ENCODE peak calls at places on chromosomes 13 and 19, in ten cellular contexts. Z is nephron progenitor cell, M is fibroblast of mammary gland, Y is HFF-Myc, N is OCI-LY7, W is dorsolateral prefrontal cortex, I is RWPE1, X is ovary, K is uterus, H is Panc1. U is an unnamed sample.

GRCh38 chr19:18814063-18814462 is 17.7 kb upstream of the UPF1 start:
- DNase-seq in N (no peak), H (no peak), Z (peak; percentile 27), X (no peak), I (no peak), K (no peak), Y (no peak), M (peak; percentile 34), W (no peak), U (no peak)

GRCh38 chr19:38665950-38666661 is 18.7 kb downstream of the ACTN4 start:
- DNase-seq in Y (no peak), Z (peak; percentile 64), X (peak; percentile 66), N (no peak), I (no peak), K (peak; percentile 87), M (no peak), W (no peak), H (no peak), U (no peak)

GRCh38 chr13:98875146-98875729 is 102.6 kb downstream of the DOCK9 start:
- DNase-seq in X (no peak), N (no peak), W (no peak), I (no peak), H (no peak), M (no peak), Y (no peak), K (no peak), Z (no peak), U (no peak)

GRCh38 chr19:53823380-53824120 is 564 bp downstream of the NLRP12 start:
- DNase-seq in W (no peak), K (no peak), M (no peak), I (no peak), H (no peak), X (no peak), N (no peak), Z (no peak), Y (no peak), U (no peak)

GRCh38 chr13:19810996-19811881 is 28.5 kb upstream of the PSPC1 start:
- DNase-seq in K (no peak), X (no peak), H (no peak), Z (no peak), I (no peak), M (peak; percentile 11), N (no peak), Y (no peak), W (no peak), U (no peak)

GRCh38 chr19:57633832-57634131 is 814 bp downstream of the ZNF211 start:
- DNase-seq in N (no peak), Y (no peak), I (no peak), Z (no peak), W (no peak), H (no peak), M (no peak), X (no peak), K (no peak), U (no peak)

GRCh38 chr19:46762245-46762890 is 16.1 kb upstream of the STRN4 start:
- DNase-seq in W (no peak), N (no peak), H (no peak), M (no peak), X (no peak), K (no peak), Y (no peak), Z (no peak), I (peak; percentile 83), U (no peak)

GRCh38 chr19:2243274-2244121 is 5.6 kb upstream of the AMH start:
- DNase-seq in K (no peak), X (no peak), N (no peak), Z (no peak), H (no peak), W (no peak), M (no peak), Y (no peak), I (no peak), U (no peak)

DNA sequence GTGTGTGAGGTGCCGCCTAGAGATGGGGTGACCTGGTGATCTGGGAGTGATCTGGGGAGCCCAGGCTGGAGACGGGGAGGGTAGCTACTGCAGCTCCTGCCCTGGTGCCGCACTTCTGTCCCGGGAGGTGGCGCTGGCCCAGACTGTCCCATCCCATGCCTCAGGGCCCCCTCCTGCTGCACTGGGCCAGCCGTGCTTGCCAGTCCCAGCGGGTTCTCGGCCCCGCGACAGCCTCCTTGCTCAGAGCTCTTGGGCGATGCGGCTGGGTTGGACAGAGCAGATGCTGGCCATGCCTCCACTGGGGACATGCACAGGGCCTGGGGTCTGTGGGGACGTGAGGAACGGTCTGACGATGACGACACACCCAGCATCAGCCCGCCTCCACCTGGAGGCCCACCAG is 2.5 kb downstream of the RAX2 start:
- DNase-seq in X (no peak), Y (no peak), Z (no peak), I (no peak), N (no peak), W (no peak), M (no peak), H (no peak), K (no peak), U (no peak)
- TF ChIP-seq CTCF in X (no peak), Y (no peak), Z (no peak), I (no peak), N (no peak), W (no peak), M (no peak), H (no peak), K (no peak), U (no peak)

GRCh38 chr13:91072511-91072910 is 275.0 kb upstream of the MIR17HG start:
- DNase-seq in N (no peak), X (no peak), H (no peak), M (no peak), I (no peak), Y (no peak), K (no peak), W (no peak), Z (no peak), U (no peak)

GRCh38 chr13:91079190-91079589 is 268.3 kb upstream of the MIR17HG start:
- DNase-seq in K (no peak), Z (no peak), M (no peak), X (no peak), W (no peak), H (no peak), N (no peak), Y (no peak), I (no peak), U (no peak)

DNA sequence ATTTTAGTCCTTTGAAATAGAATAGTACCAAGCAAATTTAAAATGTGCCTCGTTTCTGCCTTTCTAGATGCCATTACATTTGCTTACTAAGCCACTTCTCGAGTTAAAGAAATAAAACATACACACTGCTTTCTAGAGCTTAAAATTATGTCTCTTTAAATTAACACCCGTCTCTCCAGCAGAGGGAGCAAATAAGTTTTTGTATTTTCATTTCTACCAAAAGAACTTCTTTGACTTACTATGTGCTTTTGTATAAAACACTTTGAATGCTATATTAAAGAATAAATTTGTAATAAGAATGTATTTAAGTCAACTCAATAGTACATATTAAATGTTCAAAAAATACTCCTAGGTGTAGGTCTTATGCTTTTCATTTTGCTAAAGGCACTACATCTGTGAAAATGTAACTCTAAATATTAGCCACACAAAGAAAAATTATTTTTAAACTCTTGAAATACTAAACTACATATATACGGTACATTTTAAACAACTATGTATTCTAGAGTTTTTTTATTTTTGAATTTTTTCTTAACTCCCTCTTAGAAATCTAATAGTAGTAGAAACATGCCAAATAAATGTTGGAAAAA is 269.3 kb upstream of the MIR17HG start:
- DNase-seq in W (no peak), Z (no peak), K (no peak), X (no peak), H (no peak), I (no peak), N (peak; percentile 53), Y (no peak), M (no peak), U (no peak)
- TF ChIP-seq CTCF in W (peak; percentile 40), Z (peak; percentile 42), K (no peak), X (no peak), H (peak; percentile 45), I (peak; percentile 47), N (no peak), Y (no peak), M (peak; percentile 20), U (peak; percentile 64)

DNA sequence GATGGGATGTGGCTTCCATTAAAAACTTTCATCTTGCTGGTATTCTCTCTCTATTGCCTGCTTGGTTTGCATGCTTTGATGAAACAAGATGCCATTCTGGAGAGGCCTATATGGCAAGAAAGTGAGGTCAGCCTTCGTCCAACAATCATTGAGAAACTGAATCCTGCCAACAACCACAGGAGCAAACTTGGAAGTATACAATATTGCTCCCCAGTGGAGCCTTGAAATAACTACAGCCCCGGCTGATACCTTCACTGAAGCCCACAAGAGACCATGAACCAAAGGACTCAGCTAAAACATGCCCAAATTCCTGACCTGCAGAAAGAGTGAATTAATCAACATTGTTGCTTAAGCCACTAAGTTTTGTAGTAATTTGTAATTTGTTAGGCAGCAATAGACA is 82.5 kb upstream of the FGF14 start:
- DNase-seq in Z (no peak), Y (no peak), X (no peak), W (no peak), K (no peak), I (peak; percentile 13), N (no peak), H (no peak), M (peak; percentile 54), U (no peak)
- TF ChIP-seq CTCF in Z (peak; percentile 21), Y (no peak), X (no peak), W (no peak), K (no peak), I (no peak), N (peak; percentile 15), H (peak; percentile 6), M (peak; percentile 46), U (no peak)

GRCh38 chr19:20079487-20079886 is 1.7 kb downstream of the ZNF90 start:
- DNase-seq in X (no peak), H (no peak), N (no peak), M (peak; percentile 15), W (no peak), Z (no peak), K (no peak), I (no peak), Y (no peak), U (no peak)

GRCh38 chr19:20072936-20073335 is 4.9 kb upstream of the ZNF90 start:
- DNase-seq in M (no peak), N (no peak), I (no peak), Z (no peak), Y (no peak), H (no peak), X (no peak), W (no peak), K (no peak), U (no peak)

GRCh38 chr19:20078696-20079095 is 896 bp downstream of the ZNF90 start:
- DNase-seq in H (no peak), M (peak; percentile 52), W (no peak), N (no peak), Y (no peak), I (peak; percentile 6), X (peak; percentile 28), Z (peak; percentile 46), K (peak; percentile 39), U (no peak)

DNA sequence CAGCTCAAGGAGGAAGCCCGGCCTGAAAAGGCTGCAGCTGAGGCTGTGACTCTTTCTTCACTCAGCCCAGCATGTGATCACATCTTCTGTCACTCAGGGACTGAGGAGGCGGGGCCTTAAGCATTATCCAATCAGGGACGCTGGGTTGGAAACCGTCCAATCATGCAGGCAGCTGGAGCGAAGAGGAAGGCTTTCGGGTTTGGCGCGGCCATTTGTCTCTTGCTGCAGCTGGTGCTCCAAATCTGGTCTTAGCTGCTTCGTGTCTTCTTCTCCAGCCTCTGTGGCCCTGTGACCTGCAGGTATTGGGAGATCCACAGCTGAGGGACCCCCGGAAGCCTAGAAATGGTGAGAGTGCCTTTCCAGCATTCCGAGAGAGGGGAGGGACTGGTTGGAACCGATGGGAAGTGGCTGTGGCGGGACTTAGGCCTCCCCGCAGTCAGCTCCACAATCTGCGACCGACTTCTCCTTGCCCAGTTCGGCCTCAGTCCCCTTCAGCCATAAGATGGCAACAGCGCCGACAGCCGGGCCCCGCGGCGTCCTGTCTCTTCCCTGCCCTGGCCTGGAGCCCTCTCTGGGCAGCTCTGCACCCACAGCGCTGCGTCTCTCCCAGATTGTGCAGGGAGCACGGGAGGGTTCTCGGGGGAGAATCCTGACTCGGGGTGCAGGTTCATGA is at the start of gene ZNF90:
- DNase-seq in M (peak; percentile 96), X (peak; percentile 97), Y (peak; percentile 39), N (peak; percentile 93), K (peak; percentile 98), I (peak; percentile 75), H (peak; percentile 83), W (peak; percentile 82), Z (peak; percentile 88), U (peak; percentile 81)
- TF ChIP-seq CTCF in M (no peak), X (no peak), Y (no peak), N (peak; percentile 25), K (no peak), I (no peak), H (no peak), W (no peak), Z (no peak), U (peak; percentile 21)

U was measured in progenitor cell of endocrine pancreas.